ENCODE peak calls at places on chromosome 20, in four cellular contexts. One of them, this sample, is unnamed.

GRCh38 chr20:6714202-6714800 is 53.2 kb upstream of the BMP2 start:
- DNase-seq in stomach: peak; percentile 71
- DNase-seq in bronchial epithelial cell: peak; percentile 54
- DNase-seq in IMR-90: no peak
- DNase-seq in this sample: no peak

GRCh38 chr20:32973077-32973717 is 31.0 kb downstream of the SUN5 start:
- DNase-seq in stomach: no peak
- DNase-seq in bronchial epithelial cell: no peak
- DNase-seq in IMR-90: no peak
- DNase-seq in this sample: no peak

GRCh38 chr20:55014766-55015165 is 539.4 kb downstream of the DOK5 start:
- DNase-seq in stomach: no peak
- DNase-seq in bronchial epithelial cell: no peak
- DNase-seq in IMR-90: no peak
- DNase-seq in this sample: no peak

GRCh38 chr20:12276011-12276673 is 358.4 kb downstream of the BTBD3 start:
- DNase-seq in stomach: no peak
- DNase-seq in bronchial epithelial cell: peak; percentile 17
- DNase-seq in IMR-90: no peak
- DNase-seq in this sample: no peak

GRCh38 chr20:17992224-17992637 is 23.4 kb downstream of the MGME1 start:
- DNase-seq in stomach: no peak
- DNase-seq in bronchial epithelial cell: no peak
- DNase-seq in IMR-90: no peak
- DNase-seq in this sample: no peak

GRCh38 chr20:24762791-24763350 is 186.2 kb upstream of the CST7 start:
- DNase-seq in stomach: peak; percentile 14
- DNase-seq in bronchial epithelial cell: no peak
- DNase-seq in IMR-90: no peak
- DNase-seq in this sample: no peak

GRCh38 chr20:48744515-48744914 is 83.3 kb downstream of the PREX1 start:
- DNase-seq in stomach: no peak
- DNase-seq in bronchial epithelial cell: no peak
- DNase-seq in IMR-90: no peak
- DNase-seq in this sample: no peak

GRCh38 chr20:21202284-21202683 is 76.4 kb downstream of the KIZ start:
- DNase-seq in stomach: no peak
- DNase-seq in bronchial epithelial cell: peak; percentile 35
- DNase-seq in IMR-90: peak; percentile 43
- DNase-seq in this sample: no peak

GRCh38 chr20:36645998-36646397 is at the start of gene SLA2:
- DNase-seq in stomach: peak; percentile 43
- DNase-seq in bronchial epithelial cell: no peak
- DNase-seq in IMR-90: no peak
- DNase-seq in this sample: no peak

GRCh38 chr20:57880155-57880648 is 170.4 kb upstream of the PMEPA1 start:
- DNase-seq in stomach: no peak
- DNase-seq in bronchial epithelial cell: no peak
- DNase-seq in IMR-90: no peak
- DNase-seq in this sample: peak; percentile 62

GRCh38 chr20:49276895-49277785 is 717 bp downstream of the ZNFX1 start:
- DNase-seq in stomach: no peak
- DNase-seq in bronchial epithelial cell: no peak
- DNase-seq in IMR-90: no peak
- DNase-seq in this sample: no peak

GRCh38 chr20:43658068-43658722 is 8.7 kb upstream of the MYBL2 start:
- DNase-seq in stomach: no peak
- DNase-seq in bronchial epithelial cell: no peak
- DNase-seq in IMR-90: peak; percentile 18
- DNase-seq in this sample: no peak

GRCh38 chr20:17859002-17859615 is 109.5 kb downstream of the SNX5 start:
- DNase-seq in stomach: peak; percentile 56
- DNase-seq in bronchial epithelial cell: no peak
- DNase-seq in IMR-90: no peak
- DNase-seq in this sample: no peak

GRCh38 chr20:49916146-49917002 is 1.0 kb upstream of the SPATA2 start:
- DNase-seq in stomach: peak; percentile 48
- DNase-seq in bronchial epithelial cell: peak; percentile 76
- DNase-seq in IMR-90: peak; percentile 55
- DNase-seq in this sample: no peak

GRCh38 chr20:35699914-35700624 is 864 bp downstream of the ROMO1 start:
- DNase-seq in stomach: no peak
- DNase-seq in bronchial epithelial cell: no peak
- DNase-seq in IMR-90: peak; percentile 29
- DNase-seq in this sample: no peak

GRCh38 chr20:43681468-43681942 is 14.6 kb downstream of the MYBL2 start:
- DNase-seq in stomach: no peak
- DNase-seq in bronchial epithelial cell: no peak
- DNase-seq in IMR-90: no peak
- DNase-seq in this sample: no peak

GRCh38 chr20:58571341-58571941 is 56.2 kb upstream of the APCDD1L start:
- DNase-seq in stomach: no peak
- DNase-seq in bronchial epithelial cell: no peak
- DNase-seq in IMR-90: no peak
- DNase-seq in this sample: no peak

GRCh38 chr20:25090492-25091429 is 8.8 kb upstream of the VSX1 start:
- DNase-seq in stomach: no peak
- DNase-seq in bronchial epithelial cell: no peak
- DNase-seq in IMR-90: no peak
- DNase-seq in this sample: no peak

GRCh38 chr20:23153696-23154341 is 67.7 kb upstream of the CD93 start:
- DNase-seq in stomach: no peak
- DNase-seq in bronchial epithelial cell: peak; percentile 60
- DNase-seq in IMR-90: no peak
- DNase-seq in this sample: no peak

GRCh38 chr20:32535316-32535952 is 49.7 kb downstream of the NOL4L start:
- DNase-seq in stomach: no peak
- DNase-seq in bronchial epithelial cell: no peak
- DNase-seq in IMR-90: no peak
- DNase-seq in this sample: no peak

GRCh38 chr20:47677314-47678129 is 107.8 kb downstream of the SULF2 start:
- DNase-seq in stomach: peak; percentile 64
- DNase-seq in bronchial epithelial cell: peak; percentile 60
- DNase-seq in IMR-90: peak; percentile 16
- DNase-seq in this sample: no peak

GRCh38 chr20:31666258-31667042 is 28.7 kb downstream of the COX4I2 start:
- DNase-seq in stomach: no peak
- DNase-seq in bronchial epithelial cell: no peak
- DNase-seq in IMR-90: no peak
- DNase-seq in this sample: no peak

GRCh38 chr20:45343445-45343866 is 4.8 kb downstream of the SDC4 start:
- DNase-seq in stomach: peak; percentile 78
- DNase-seq in bronchial epithelial cell: no peak
- DNase-seq in IMR-90: no peak
- DNase-seq in this sample: no peak

GRCh38 chr20:45342863-45343444 is 5.3 kb downstream of the SDC4 start:
- DNase-seq in stomach: no peak
- DNase-seq in bronchial epithelial cell: no peak
- DNase-seq in IMR-90: no peak
- DNase-seq in this sample: no peak

GRCh38 chr20:45345104-45345936 is 2.9 kb downstream of the SDC4 start:
- DNase-seq in stomach: peak; percentile 82
- DNase-seq in bronchial epithelial cell: peak; percentile 74
- DNase-seq in IMR-90: no peak
- DNase-seq in this sample: no peak

GRCh38 chr20:45341939-45342862 is 6.0 kb downstream of the SDC4 start:
- DNase-seq in stomach: peak; percentile 90
- DNase-seq in bronchial epithelial cell: no peak
- DNase-seq in IMR-90: peak; percentile 74
- DNase-seq in this sample: no peak

DNA sequence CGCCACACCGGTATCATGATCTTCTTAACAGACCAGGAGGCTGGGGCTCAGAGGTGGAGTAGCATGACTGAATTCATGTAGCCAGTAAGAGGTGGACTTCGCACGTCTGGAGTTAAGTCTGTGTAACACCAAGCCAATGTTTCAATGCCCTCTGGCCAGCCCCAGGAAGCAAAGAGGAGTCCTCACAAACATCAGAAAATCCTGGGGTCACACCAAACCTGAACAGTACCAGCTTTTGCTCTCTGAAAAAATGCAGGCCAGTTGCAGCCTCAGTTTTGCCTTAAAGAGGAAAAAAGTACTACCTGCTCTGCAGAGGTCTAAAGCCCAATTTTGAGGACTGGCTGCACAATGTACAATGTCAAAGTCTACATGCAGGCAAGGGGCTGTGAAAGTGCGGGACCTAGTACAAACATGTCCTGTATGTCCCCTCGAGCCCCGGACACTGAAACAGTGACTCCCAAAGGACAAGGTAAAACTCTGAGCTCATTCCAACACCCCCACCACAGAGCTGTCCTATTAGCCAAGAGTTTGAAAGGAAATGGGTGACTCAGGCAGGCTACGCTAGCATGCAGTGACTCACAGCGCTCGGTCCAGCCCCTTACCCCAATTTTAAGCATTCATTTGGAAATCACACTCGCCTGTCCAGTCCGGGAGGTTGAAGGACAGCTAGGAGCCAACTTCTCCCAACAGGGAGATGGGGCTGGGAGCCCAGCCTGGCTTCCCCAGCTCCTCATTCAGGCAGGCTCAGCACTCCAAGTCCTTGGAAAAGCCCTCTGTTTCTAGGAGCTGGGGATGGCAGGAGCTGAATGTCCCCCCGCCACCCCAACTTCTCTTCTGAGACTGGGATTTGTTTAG is 4.1 kb downstream of the SDC4 start:
- DNase-seq in stomach: peak; percentile 68
- DNase-seq in bronchial epithelial cell: peak; percentile 94
- DNase-seq in IMR-90: peak; percentile 93
- DNase-seq in this sample: peak; percentile 73
- H3K4me3 ChIP-seq in stomach: peak overlapping the region; percentile 71
- H3K4me3 ChIP-seq in bronchial epithelial cell: peak overlapping the region; percentile 97
- H3K4me3 ChIP-seq in IMR-90: peak overlapping the region; percentile 21
- H3K4me3 ChIP-seq in this sample: peak overlapping the region; percentile 19

GRCh38 chr20:707711-708110 is 32.1 kb upstream of the SCRT2 start:
- DNase-seq in stomach: peak; percentile 10
- DNase-seq in bronchial epithelial cell: no peak
- DNase-seq in IMR-90: no peak
- DNase-seq in this sample: no peak

GRCh38 chr20:709864-710761 is 34.5 kb upstream of the SCRT2 start:
- DNase-seq in stomach: peak; percentile 20
- DNase-seq in bronchial epithelial cell: no peak
- DNase-seq in IMR-90: no peak
- DNase-seq in this sample: no peak

GRCh38 chr20:710762-711120 is 35.1 kb upstream of the SCRT2 start:
- DNase-seq in stomach: no peak
- DNase-seq in bronchial epithelial cell: no peak
- DNase-seq in IMR-90: no peak
- DNase-seq in this sample: no peak

GRCh38 chr20:708956-709355 is 33.4 kb upstream of the SCRT2 start:
- DNase-seq in stomach: no peak
- DNase-seq in bronchial epithelial cell: no peak
- DNase-seq in IMR-90: no peak
- DNase-seq in this sample: no peak

DNA sequence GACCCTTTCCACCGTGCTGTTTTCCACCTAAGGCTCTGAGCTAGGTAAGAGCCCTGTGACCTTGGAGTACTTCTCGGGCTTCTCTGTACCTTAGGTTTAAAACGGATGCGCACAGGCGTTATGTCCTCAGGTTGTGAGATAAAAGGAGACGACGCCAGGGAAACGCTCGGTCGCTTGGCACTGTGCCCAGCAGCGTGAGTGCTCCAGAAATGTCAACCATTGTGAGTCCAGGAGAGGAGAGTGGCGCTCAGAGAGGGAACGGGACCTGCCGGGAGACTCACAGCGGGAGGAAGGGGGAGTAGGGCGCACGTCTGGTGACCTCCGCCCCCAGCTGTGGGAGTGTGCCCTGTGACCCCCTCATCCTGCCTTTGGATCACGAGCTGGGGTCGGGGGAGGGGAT is 33.8 kb upstream of the SCRT2 start:
- DNase-seq in stomach: peak; percentile 56
- DNase-seq in bronchial epithelial cell: no peak
- DNase-seq in IMR-90: no peak
- DNase-seq in this sample: no peak
- TF ChIP-seq CTCF in stomach: no peak
- TF ChIP-seq CTCF in bronchial epithelial cell: no peak
- TF ChIP-seq CTCF in IMR-90: no peak
- TF ChIP-seq CTCF in this sample: no peak

GRCh38 chr20:9508240-9508661 is 6.1 kb upstream of the LAMP5 start:
- DNase-seq in stomach: no peak
- DNase-seq in bronchial epithelial cell: no peak
- DNase-seq in IMR-90: no peak
- DNase-seq in this sample: no peak
- H3K27me3 ChIP-seq in stomach: peaks cover 39% of the 10 kb centered on the region
- H3K27me3 ChIP-seq in bronchial epithelial cell: peaks cover 37% of the 10 kb centered on the region
- H3K27me3 ChIP-seq in IMR-90: peaks cover 59% of the 10 kb centered on the region
- H3K27me3 ChIP-seq in this sample: peaks cover 38% of the 10 kb centered on the region

GRCh38 chr20:45821942-45822341 is 5.2 kb downstream of the TNNC2 start:
- DNase-seq in stomach: no peak
- DNase-seq in bronchial epithelial cell: no peak
- DNase-seq in IMR-90: no peak
- DNase-seq in this sample: no peak

GRCh38 chr20:45827030-45827652 is at the start of gene TNNC2:
- DNase-seq in stomach: no peak
- DNase-seq in bronchial epithelial cell: no peak
- DNase-seq in IMR-90: no peak
- DNase-seq in this sample: no peak

GRCh38 chr20:45822863-45823262 is 4.2 kb downstream of the TNNC2 start:
- DNase-seq in stomach: peak; percentile 54
- DNase-seq in bronchial epithelial cell: peak; percentile 27
- DNase-seq in IMR-90: peak; percentile 47
- DNase-seq in this sample: no peak

GRCh38 chr20:45826381-45827019 is 612 bp downstream of the TNNC2 start:
- DNase-seq in stomach: no peak
- DNase-seq in bronchial epithelial cell: no peak
- DNase-seq in IMR-90: peak; percentile 31
- DNase-seq in this sample: no peak

DNA sequence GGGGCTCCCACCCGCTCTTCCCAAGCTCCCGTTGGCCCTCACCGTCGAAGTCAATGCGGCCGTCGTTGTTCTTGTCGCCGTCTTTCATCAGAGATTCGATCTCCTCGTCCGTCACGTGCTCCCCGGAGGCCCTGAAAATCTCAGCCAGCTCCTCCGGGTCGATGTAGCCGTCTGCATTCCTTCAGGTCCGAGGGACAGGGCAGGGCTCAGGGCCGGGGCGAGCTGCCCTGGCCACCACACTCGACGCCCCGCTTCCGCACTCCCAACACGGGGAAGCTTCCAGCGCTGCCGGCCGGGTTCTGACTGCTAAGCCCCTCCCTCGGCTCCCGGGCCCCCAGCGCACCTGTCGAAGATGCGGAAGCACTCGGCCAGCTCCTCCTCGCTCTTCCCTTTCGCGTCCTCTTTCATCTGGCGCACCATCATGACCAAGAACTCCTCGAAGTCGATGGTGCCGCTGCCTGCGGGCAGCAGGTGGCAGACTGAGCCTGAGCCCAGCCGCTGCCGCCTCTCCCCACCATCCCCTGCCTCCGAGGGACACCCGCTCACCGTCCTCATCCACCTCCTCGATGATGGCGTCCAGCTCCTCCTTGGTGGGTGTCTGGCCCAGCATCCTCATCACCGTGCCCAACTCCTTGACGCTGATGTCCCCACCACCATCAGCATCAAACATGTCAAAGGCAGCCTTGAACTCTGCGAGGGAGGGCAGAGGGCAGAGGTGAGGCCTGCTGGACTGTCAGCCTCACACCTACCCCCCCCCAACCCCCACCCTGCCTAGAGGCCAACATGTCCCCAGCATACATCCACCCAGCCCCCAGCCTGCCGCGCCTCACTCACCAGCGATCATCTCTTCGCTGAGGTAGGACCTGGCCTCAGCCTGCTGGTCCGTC is 2.9 kb downstream of the TNNC2 start:
- DNase-seq in stomach: peak; percentile 62
- DNase-seq in bronchial epithelial cell: peak; percentile 28
- DNase-seq in IMR-90: no peak
- DNase-seq in this sample: no peak
- H3K4me3 ChIP-seq in stomach: peak overlapping the region; percentile 28
- H3K4me3 ChIP-seq in bronchial epithelial cell: no peak overlapping the region
- H3K4me3 ChIP-seq in IMR-90: no peak overlapping the region
- H3K4me3 ChIP-seq in this sample: no peak overlapping the region